ENCODE peak calls at places on chromosomes 3 and 15, in nine cellular contexts. A, J, G, Z, X, L, P, N and E are unnamed samples.

GRCh38 chr15:96326551-96327154 is 3.8 kb upstream of the NR2F2 start:
- DNase-seq in A (peak; percentile 25), J (no peak), G (peak; percentile 67), Z (peak; percentile 78), X (peak; percentile 60), L (no peak), P (no peak), N (peak; percentile 45), E (no peak)

GRCh38 chr15:70559223-70559823 is 204.0 kb downstream of the UACA start:
- DNase-seq in A (peak; percentile 20), J (no peak), G (peak; percentile 25), Z (peak; percentile 67), X (peak; percentile 35), L (peak; percentile 49), P (peak; percentile 4), N (peak; percentile 27), E (no peak)

GRCh38 chr3:178712247-178712646 is 176.0 kb downstream of the KCNMB2 start:
- DNase-seq in A (no peak), J (no peak), G (no peak), Z (no peak), X (no peak), L (no peak), P (no peak), N (no peak), E (no peak)

GRCh38 chr15:84798436-84798946 is 18.7 kb upstream of the ALPK3 start:
- DNase-seq in A (no peak), J (no peak), G (no peak), Z (no peak), X (no peak), L (no peak), P (no peak), N (no peak), E (no peak)

GRCh38 chr3:126113238-126113555 is 29.3 kb upstream of the SLC41A3 start:
- DNase-seq in A (no peak), J (no peak), G (no peak), Z (no peak), X (no peak), L (no peak), P (no peak), N (no peak), E (no peak)

GRCh38 chr3:123085293-123085949 is 18.6 kb downstream of the PDIA5 start:
- DNase-seq in A (no peak), J (no peak), G (no peak), Z (no peak), X (no peak), L (no peak), P (no peak), N (no peak), E (peak; percentile 86)

GRCh38 chr15:50123861-50124556 is 5.0 kb upstream of the ATP8B4 start:
- DNase-seq in A (no peak), J (no peak), G (no peak), Z (no peak), X (no peak), L (no peak), P (no peak), N (no peak), E (no peak)

GRCh38 chr15:35023794-35024193 is 35.7 kb upstream of the ZNF770 start:
- DNase-seq in A (no peak), J (no peak), G (no peak), Z (no peak), X (no peak), L (no peak), P (no peak), N (no peak), E (no peak)

GRCh38 chr3:128879991-128880390 is 571 bp downstream of the ACAD9 start:
- DNase-seq in A (no peak), J (no peak), G (no peak), Z (no peak), X (no peak), L (no peak), P (peak; percentile 25), N (no peak), E (no peak)

GRCh38 chr3:72820405-72820804 is 27.8 kb downstream of the SHQ1 start:
- DNase-seq in A (no peak), J (peak; percentile 49), G (no peak), Z (peak; percentile 81), X (peak; percentile 79), L (peak; percentile 71), P (no peak), N (no peak), E (no peak)

GRCh38 chr3:24088782-24089181 is 143.7 kb downstream of the NR1D2 start:
- DNase-seq in A (no peak), J (no peak), G (no peak), Z (peak; percentile 58), X (peak; percentile 11), L (no peak), P (peak; percentile 31), N (no peak), E (peak; percentile 20)

GRCh38 chr15:34009656-34010055 is 29.3 kb downstream of the AVEN start:
- DNase-seq in A (no peak), J (no peak), G (no peak), Z (no peak), X (no peak), L (no peak), P (no peak), N (no peak), E (no peak)

GRCh38 chr3:53650424-53650823 is 156.0 kb downstream of the CACNA1D start:
- DNase-seq in A (no peak), J (no peak), G (no peak), Z (no peak), X (no peak), L (no peak), P (no peak), N (no peak), E (no peak)

GRCh38 chr3:29065211-29065785 is 215.6 kb upstream of the RBMS3 start:
- DNase-seq in A (peak; percentile 90), J (peak; percentile 99), G (peak; percentile 45), Z (peak; percentile 97), X (peak; percentile 99), L (peak; percentile 42), P (no peak), N (peak; percentile 27), E (no peak)

GRCh38 chr3:13022348-13023250 is 50.6 kb downstream of the IQSEC1 start:
- DNase-seq in A (peak; percentile 57), J (peak; percentile 62), G (peak; percentile 73), Z (peak; percentile 94), X (peak; percentile 94), L (peak; percentile 86), P (peak; percentile 75), N (peak; percentile 85), E (peak; percentile 93)

GRCh38 chr3:87167634-87168456 is 59.3 kb upstream of the CHMP2B start:
- DNase-seq in A (no peak), J (peak; percentile 37), G (peak; percentile 37), Z (peak; percentile 72), X (peak; percentile 34), L (no peak), P (peak; percentile 46), N (no peak), E (peak; percentile 19)

GRCh38 chr3:21158801-21159564 is 592.0 kb downstream of the ZNF385D start:
- DNase-seq in A (no peak), J (no peak), G (no peak), Z (peak; percentile 12), X (peak; percentile 26), L (no peak), P (no peak), N (no peak), E (no peak)

GRCh38 chr3:117549716-117550115 is 840.1 kb downstream of the TUSC7 start:
- DNase-seq in A (no peak), J (no peak), G (no peak), Z (no peak), X (no peak), L (no peak), P (no peak), N (no peak), E (no peak)
- TF ChIP-seq CTCF in A (no peak), J (no peak), G (no peak), Z (no peak), X (no peak), L (no peak), P (peak; percentile 38), N (no peak), E (no peak)

GRCh38 chr15:57544840-57545239 is 46.9 kb upstream of the MYZAP start:
- DNase-seq in A (no peak), J (no peak), G (no peak), Z (no peak), X (no peak), L (no peak), P (no peak), N (no peak), E (no peak)
- TF ChIP-seq CTCF in A (no peak), J (no peak), G (no peak), Z (no peak), X (no peak), L (no peak), P (no peak), N (no peak), E (no peak)

DNA sequence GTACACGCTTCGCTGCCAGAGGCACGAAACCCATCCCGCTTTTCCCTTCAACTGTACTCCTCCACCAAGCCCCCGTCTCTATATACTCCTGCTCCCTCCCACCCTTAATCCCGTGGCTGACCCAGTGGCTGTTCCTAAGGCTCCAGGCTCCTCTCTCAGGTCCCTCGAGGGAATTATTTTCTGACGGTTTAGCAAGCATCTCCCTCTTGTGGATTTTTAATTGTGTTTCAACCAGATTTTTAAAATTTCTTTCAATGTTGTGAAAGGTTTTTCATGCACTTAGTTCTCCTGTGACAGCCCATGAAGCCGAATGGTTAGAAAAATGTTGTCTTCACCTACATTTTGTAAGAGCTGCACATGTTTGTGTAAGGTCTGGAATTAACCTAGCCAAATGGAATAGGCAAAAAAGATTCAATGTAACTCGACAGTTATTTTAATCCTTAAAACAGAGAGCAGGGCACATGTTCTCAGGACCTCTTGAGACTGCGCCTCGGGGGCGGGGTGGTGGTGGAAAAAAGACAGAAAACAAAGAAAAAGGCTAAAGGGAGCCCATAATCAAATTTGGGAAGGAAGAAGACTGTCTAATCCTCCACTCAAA is 569 bp upstream of the CSNK1G1 start:
- DNase-seq in A (no peak), J (peak; percentile 85), G (no peak), Z (peak; percentile 96), X (no peak), L (no peak), P (no peak), N (no peak), E (peak; percentile 81)
- TF ChIP-seq CTCF in A (peak; percentile 40), J (peak; percentile 38), G (no peak), Z (peak; percentile 46), X (peak; percentile 60), L (no peak), P (peak; percentile 42), N (peak; percentile 48), E (no peak)

GRCh38 chr3:168952551-168952950 is 711.0 kb downstream of the MECOM start:
- DNase-seq in A (no peak), J (peak; percentile 40), G (no peak), Z (peak; percentile 65), X (peak; percentile 43), L (no peak), P (no peak), N (no peak), E (no peak)
- TF ChIP-seq CTCF in A (no peak), J (peak; percentile 25), G (no peak), Z (peak; percentile 37), X (no peak), L (peak; percentile 19), P (peak; percentile 49), N (peak; percentile 31), E (no peak)